ENCODE peak calls at places on chromosomes 2 and 18, in eight cellular contexts. L is right cardiac atrium, O is fibroblast of lung, B is upper lobe of right lung, M is left lung, K is endodermal cell, G is heart right ventricle, S is left ventricle myocardium inferior. X is an unnamed sample.

GRCh38 chr2:151525872-151526271 is 116.2 kb downstream of the RIF1 start:
- DNase-seq in L (no peak), O (no peak), B (no peak), M (no peak), K (no peak), G (no peak), S (no peak), X (no peak)

GRCh38 chr2:156399224-156399949 is 36.8 kb upstream of the GPD2 start:
- DNase-seq in L (no peak), O (peak; percentile 92), B (peak; percentile 65), M (no peak), K (peak; percentile 59), G (no peak), S (no peak), X (peak; percentile 55)

GRCh38 chr2:175293776-175294175 is 112.3 kb upstream of the ATP5MC3 start:
- DNase-seq in L (no peak), O (no peak), B (no peak), M (no peak), K (no peak), G (no peak), S (no peak), X (no peak)

GRCh38 chr2:189540551-189540950 is 40.0 kb downstream of the SLC40A1 start:
- DNase-seq in L (no peak), O (no peak), B (no peak), M (no peak), K (no peak), G (no peak), S (no peak), X (no peak)

GRCh38 chr2:27236136-27236535 is 19.0 kb downstream of the CAD start:
- DNase-seq in L (peak; percentile 25), O (no peak), B (no peak), M (no peak), K (no peak), G (no peak), S (no peak), X (no peak)

GRCh38 chr2:178484245-178485041 is 4.2 kb downstream of the PLEKHA3 start:
- DNase-seq in L (peak; percentile 62), O (peak; percentile 43), B (no peak), M (no peak), K (no peak), G (no peak), S (peak; percentile 27), X (no peak)

GRCh38 chr2:120239488-120240287 is 13.0 kb upstream of the RALB start:
- DNase-seq in L (peak; percentile 81), O (peak; percentile 75), B (no peak), M (no peak), K (peak; percentile 77), G (no peak), S (peak; percentile 47), X (no peak)

GRCh38 chr2:164560181-164560792 is 61.0 kb downstream of the GRB14 start:
- DNase-seq in L (no peak), O (peak; percentile 33), B (no peak), M (no peak), K (no peak), G (no peak), S (no peak), X (no peak)

GRCh38 chr2:241496003-241496707 is 12.2 kb downstream of the STK25 start:
- DNase-seq in L (peak; percentile 47), O (no peak), B (peak; percentile 57), M (peak; percentile 68), K (no peak), G (no peak), S (no peak), X (no peak)

GRCh38 chr2:150620860-150621259 is 133.4 kb upstream of the RND3 start:
- DNase-seq in L (no peak), O (no peak), B (no peak), M (no peak), K (no peak), G (no peak), S (no peak), X (no peak)

GRCh38 chr2:54520687-54521086 is 64.6 kb downstream of the SPTBN1 start:
- DNase-seq in L (no peak), O (peak; percentile 72), B (no peak), M (no peak), K (no peak), G (no peak), S (no peak), X (no peak)

GRCh38 chr2:164281896-164282295 is 339.4 kb downstream of the GRB14 start:
- DNase-seq in L (no peak), O (no peak), B (no peak), M (no peak), K (no peak), G (no peak), S (no peak), X (no peak)

GRCh38 chr18:9055185-9055584 is 47.3 kb upstream of the NDUFV2 start:
- DNase-seq in L (no peak), O (peak; percentile 85), B (no peak), M (no peak), K (no peak), G (no peak), S (no peak), X (no peak)

GRCh38 chr2:71530246-71530986 is 77.1 kb downstream of the DYSF start:
- DNase-seq in L (no peak), O (peak; percentile 44), B (peak; percentile 34), M (no peak), K (peak; percentile 85), G (no peak), S (no peak), X (no peak)

GRCh38 chr2:14759086-14759485 is 126.6 kb downstream of the LRATD1 start:
- DNase-seq in L (no peak), O (no peak), B (no peak), M (no peak), K (no peak), G (no peak), S (no peak), X (no peak)

GRCh38 chr2:14752294-14752693 is 119.8 kb downstream of the LRATD1 start:
- DNase-seq in L (no peak), O (no peak), B (no peak), M (no peak), K (no peak), G (no peak), S (no peak), X (no peak)

GRCh38 chr2:14760169-14760568 is 127.7 kb downstream of the LRATD1 start:
- DNase-seq in L (no peak), O (no peak), B (no peak), M (no peak), K (no peak), G (no peak), S (no peak), X (no peak)

GRCh38 chr2:14756981-14757657 is 124.6 kb downstream of the LRATD1 start:
- DNase-seq in L (no peak), O (peak; percentile 85), B (no peak), M (no peak), K (no peak), G (no peak), S (no peak), X (no peak)

GRCh38 chr2:14756122-14756541 is 123.6 kb downstream of the LRATD1 start:
- DNase-seq in L (no peak), O (peak; percentile 19), B (no peak), M (no peak), K (no peak), G (no peak), S (no peak), X (no peak)
- H3K27ac ChIP-seq in L (no peak overlapping the region), O (peak overlapping the region; percentile 54), B (no peak overlapping the region), M (no peak overlapping the region), K (no peak overlapping the region), G (no peak overlapping the region), S (no peak overlapping the region), X (no peak overlapping the region)

GRCh38 chr18:23689616-23690504 is 607 bp downstream of the LAMA3 start:
- DNase-seq in L (peak; percentile 58), O (no peak), B (peak; percentile 74), M (peak; percentile 83), K (peak; percentile 81), G (peak; percentile 18), S (peak; percentile 18), X (peak; percentile 54)

GRCh38 chr18:23689031-23689615 is at the start of gene LAMA3:
- DNase-seq in L (peak; percentile 87), O (no peak), B (peak; percentile 92), M (peak; percentile 91), K (peak; percentile 80), G (peak; percentile 71), S (peak; percentile 69), X (peak; percentile 82)

GRCh38 chr18:23684515-23685197 is 4.6 kb upstream of the LAMA3 start:
- DNase-seq in L (no peak), O (no peak), B (no peak), M (no peak), K (no peak), G (no peak), S (no peak), X (no peak)

GRCh38 chr18:23690505-23691068 is 1.3 kb downstream of the LAMA3 start:
- DNase-seq in L (no peak), O (no peak), B (peak; percentile 67), M (peak; percentile 71), K (peak; percentile 62), G (no peak), S (no peak), X (no peak)

DNA sequence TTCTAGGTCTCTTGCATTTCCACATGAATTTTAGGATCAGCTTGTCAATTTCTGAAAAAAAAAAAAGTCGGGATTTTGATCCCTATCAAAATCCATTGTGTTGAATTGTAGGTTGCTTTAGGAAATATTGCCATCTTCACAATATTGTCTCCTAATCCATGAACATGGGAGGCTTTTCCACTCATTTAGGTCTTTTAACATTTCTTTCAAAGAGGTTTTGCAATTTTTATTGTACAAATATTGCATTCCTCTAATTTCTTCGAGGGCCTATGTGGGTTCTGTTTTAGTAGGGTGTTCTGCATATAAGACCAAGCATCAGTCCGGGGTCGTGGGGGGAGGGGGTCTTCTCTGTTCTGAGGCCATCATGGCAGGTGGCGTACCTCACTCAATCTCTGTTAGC is 725 bp upstream of the LAMA3 start:
- DNase-seq in L (no peak), O (no peak), B (no peak), M (no peak), K (no peak), G (no peak), S (no peak), X (no peak)
- H3K4me3 ChIP-seq in L (no peak overlapping the region), O (peak overlapping the region; percentile 57), B (peak overlapping the region; percentile 62), M (no peak overlapping the region), K (peak overlapping the region; percentile 72), G (peak overlapping the region; percentile 68), S (peak overlapping the region; percentile 78), X (peak overlapping the region; percentile 61)

GRCh38 chr2:74707837-74708236 is 53.8 kb downstream of the SEMA4F start:
- DNase-seq in L (no peak), O (no peak), B (no peak), M (no peak), K (no peak), G (no peak), S (no peak), X (no peak)
- H3K4me1 ChIP-seq in L (no peaks in the 10 kb centered on the region), O (no peaks in the 10 kb centered on the region), B (peaks cover 6% of the 10 kb centered on the region), M (no peaks in the 10 kb centered on the region), K (no peaks in the 10 kb centered on the region), G (peaks cover 8% of the 10 kb centered on the region), S (no peaks in the 10 kb centered on the region), X (no peaks in the 10 kb centered on the region)

DNA sequence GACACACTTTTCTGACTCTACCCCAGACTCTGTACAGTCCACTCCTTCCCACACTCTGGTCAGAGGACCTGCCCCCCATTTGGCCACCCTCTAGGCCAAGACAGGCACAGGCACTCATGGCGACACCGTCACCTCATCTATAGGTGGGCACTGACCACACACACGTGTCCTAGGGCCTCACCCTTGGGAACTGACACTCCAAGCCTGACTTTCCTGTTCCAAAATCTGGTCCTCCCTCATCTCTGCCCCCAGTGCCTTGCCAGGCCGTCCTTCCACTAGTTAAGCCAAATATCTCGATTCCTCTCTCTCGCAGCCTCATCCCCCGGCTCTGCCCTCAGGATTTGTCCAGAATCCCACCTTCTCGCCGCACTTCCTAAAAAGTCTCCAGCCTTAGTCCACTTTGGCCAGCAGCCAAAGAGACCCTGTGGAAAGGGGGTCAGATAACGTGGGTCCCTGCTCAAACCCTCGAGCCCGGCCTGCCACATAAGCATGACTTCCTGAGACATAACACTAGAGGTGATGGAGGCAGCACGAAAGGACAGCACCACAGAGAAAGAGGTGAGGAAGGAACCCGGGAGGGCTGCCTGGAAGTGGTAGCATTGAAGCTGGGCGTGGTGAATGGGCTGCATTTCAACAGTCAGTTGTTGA is 105.8 kb upstream of the OTOS start:
- DNase-seq in L (no peak), O (no peak), B (no peak), M (no peak), K (no peak), G (no peak), S (no peak), X (peak; percentile 32)
- H3K27ac ChIP-seq in L (no peak overlapping the region), O (no peak overlapping the region), B (no peak overlapping the region), M (no peak overlapping the region), K (no peak overlapping the region), G (no peak overlapping the region), S (peak overlapping the region; percentile 59), X (no peak overlapping the region)